ENCODE peak calls at places on chromosomes 4 and X, in five cellular contexts. I is uterus, L is A549, H is hypothalamus, T is NCI-H446 treated with DMSO at 0.1 percent for 48 hours. Z is an unnamed sample.

GRCh38 chr4:6548201-6548881 is 26.6 kb upstream of the MAN2B2 start:
- DNase-seq in L (peak), H (no peak), T (no peak), I (no peak), Z (no peak)

GRCh38 chr4:99628040-99628439 is 29.6 kb downstream of the C4orf54 start:
- DNase-seq in I (no peak), L (no peak), T (no peak), H (no peak), Z (no peak)

GRCh38 chr4:139685180-139685579 is 19.6 kb downstream of the MGST2 start:
- DNase-seq in T (no peak), L (no peak), H (no peak), I (no peak), Z (no peak)

GRCh38 chr4:157045507-157046127 is 30.3 kb upstream of the GLRB start:
- DNase-seq in L (peak), H (no peak), I (no peak), T (peak), Z (no peak)

GRCh38 chr4:149065753-149066152 is 623.5 kb upstream of the NR3C2 start:
- DNase-seq in T (no peak), H (no peak), I (no peak), L (no peak), Z (no peak)

GRCh38 chr4:45442466-45442865 is 681.4 kb downstream of the GABRG1 start:
- DNase-seq in T (peak), H (no peak), L (no peak), I (no peak), Z (no peak)

GRCh38 chr4:78369691-78370090 is 181.9 kb upstream of the ANXA3 start:
- DNase-seq in H (no peak), L (no peak), T (no peak), I (no peak), Z (no peak)

GRCh38 chrX:47321386-47321785 is 49.0 kb upstream of the ZNF157 start:
- DNase-seq in I (peak), H (peak), L (no peak), T (no peak), Z (peak)

GRCh38 chrX:13828392-13828791 is 11.5 kb upstream of the GPM6B start:
- DNase-seq in H (no peak), T (no peak), L (no peak), I (no peak), Z (no peak)

GRCh38 chr4:122842984-122843531 is 16.4 kb downstream of the FGF2 start:
- DNase-seq in H (no peak), T (no peak), L (no peak), I (no peak), Z (no peak)

GRCh38 chr4:138977525-138977924 is 38.1 kb upstream of the NOCT start:
- DNase-seq in H (no peak), T (no peak), L (no peak), I (no peak), Z (no peak)